ENCODE peak calls at places on chromosomes 11 and 22, in ten cellular contexts. Z, X, O, I, E, V, A, K, T and U are unnamed samples.

GRCh38 chr11:10478574-10479550 is 23.8 kb downstream of the AMPD3 start:
- DNase-seq in Z (no peak), E (no peak), A (no peak), K (no peak), I (no peak), V (no peak), O (no peak), X (peak; percentile 69), T (no peak), U (no peak)

GRCh38 chr11:117143390-117143789 is 697 bp upstream of the PAFAH1B2 start:
- DNase-seq in E (peak; percentile 78), O (no peak), V (peak; percentile 58), A (peak; percentile 59), I (no peak), X (peak; percentile 83), T (peak; percentile 67), Z (peak; percentile 47), K (no peak), U (peak; percentile 28)

GRCh38 chr11:65316979-65317786 is 2.5 kb downstream of the CDC42EP2 start:
- DNase-seq in T (peak; percentile 89), E (peak; percentile 93), A (peak; percentile 90), Z (no peak), O (no peak), X (peak; percentile 81), K (peak; percentile 52), V (peak; percentile 87), I (no peak), U (no peak)

GRCh38 chr22:37259540-37260029 is 15.5 kb upstream of the RAC2 start:
- DNase-seq in A (peak; percentile 53), T (no peak), E (peak; percentile 79), V (no peak), I (no peak), Z (peak; percentile 44), X (peak; percentile 54), O (no peak), K (peak; percentile 62), U (no peak)

GRCh38 chr11:2269601-2270321 is 627 bp downstream of the ASCL2 start:
- DNase-seq in X (peak; percentile 78), K (peak; percentile 69), E (peak; percentile 75), A (peak; percentile 57), O (no peak), V (peak; percentile 44), I (no peak), Z (peak; percentile 56), T (peak; percentile 82), U (no peak)

GRCh38 chr22:38208549-38209097 is 6.8 kb downstream of the MAFF start:
- DNase-seq in Z (no peak), E (no peak), K (no peak), T (no peak), V (no peak), O (no peak), A (no peak), I (no peak), X (no peak), U (no peak)

GRCh38 chr11:133681901-133682300 is 149.6 kb upstream of the OPCML start:
- DNase-seq in X (no peak), O (no peak), I (no peak), A (no peak), Z (no peak), T (no peak), E (no peak), V (no peak), K (peak; percentile 25), U (no peak)

GRCh38 chr22:20533095-20533878 is 25.9 kb downstream of the MED15 start:
- DNase-seq in K (no peak), X (no peak), O (no peak), T (no peak), E (no peak), A (no peak), Z (no peak), I (no peak), V (no peak), U (no peak)

GRCh38 chr11:3088806-3089205 is 31.6 kb upstream of the CARS1 start:
- DNase-seq in I (no peak), A (no peak), O (no peak), K (no peak), V (no peak), E (no peak), Z (no peak), X (peak; percentile 58), T (no peak), U (no peak)

GRCh38 chr11:123483058-123483457 is 53.0 kb downstream of the GRAMD1B start:
- DNase-seq in O (no peak), Z (peak; percentile 22), X (no peak), K (no peak), T (no peak), E (no peak), V (no peak), I (no peak), A (no peak), U (no peak)

GRCh38 chr11:112163875-112164521 is at the start of gene IL18:
- DNase-seq in X (no peak), A (no peak), T (peak; percentile 87), I (no peak), E (peak; percentile 4), K (peak; percentile 38), V (peak; percentile 25), O (no peak), Z (peak; percentile 78), U (no peak)

GRCh38 chr22:46775789-46776485 is 13.5 kb downstream of the TBC1D22A start:
- DNase-seq in K (no peak), O (no peak), Z (no peak), T (peak; percentile 69), E (no peak), A (no peak), I (no peak), X (peak; percentile 62), V (no peak), U (no peak)

GRCh38 chr22:26471522-26471921 is 12.1 kb downstream of the HPS4 start:
- DNase-seq in E (peak; percentile 76), I (no peak), X (no peak), A (peak; percentile 29), Z (peak; percentile 57), T (no peak), K (no peak), O (no peak), V (no peak), U (no peak)

GRCh38 chr11:69878927-69879733 is 59.9 kb upstream of the FGF3 start:
- DNase-seq in T (no peak), E (no peak), I (no peak), O (no peak), Z (no peak), V (no peak), A (no peak), X (no peak), K (no peak), U (no peak)